ENCODE peak calls at places on chromosomes 7 and 10, in ten cellular contexts. W is chondrocyte; V is GM23338; Y is hypothalamus; Z is mesendoderm; X is occipital lobe; N is Jurkat, Clone E6-1; I is NCI-H1930; S is cardiac fibroblast; L is astrocyte. C is an unnamed sample.

GRCh38 chr7:114819629-114820362 is 102.1 kb upstream of the MDFIC start:
- DNase-seq in W (no peak), V (no peak), Y (no peak), Z (no peak), X (no peak), N (no peak), I (no peak), S (peak; percentile 99), L (peak; percentile 96), C (no peak)

GRCh38 chr7:100793806-100794660 is 33.3 kb downstream of the EPHB4 start:
- DNase-seq in W (no peak), V (no peak), Y (no peak), Z (peak; percentile 66), X (no peak), N (no peak), I (no peak), S (no peak), L (peak; percentile 12), C (peak; percentile 42)

GRCh38 chr10:32983333-32983909 is 25.4 kb upstream of the ITGB1 start:
- DNase-seq in W (no peak), V (no peak), Y (no peak), Z (peak; percentile 94), X (no peak), N (no peak), I (no peak), S (peak; percentile 97), L (peak; percentile 96), C (peak; percentile 84)

GRCh38 chr10:119668461-119668860 is 17.3 kb downstream of the BAG3 start:
- DNase-seq in W (no peak), V (no peak), Y (no peak), Z (no peak), X (no peak), N (no peak), I (no peak), S (no peak), L (no peak), C (no peak)

GRCh38 chr10:31190488-31190887 is 128.5 kb upstream of the ZEB1 start:
- DNase-seq in W (no peak), V (no peak), Y (no peak), Z (no peak), X (no peak), N (no peak), I (no peak), S (no peak), L (no peak), C (no peak)

GRCh38 chr7:114874170-114874569 is 47.7 kb upstream of the MDFIC start:
- DNase-seq in W (no peak), V (no peak), Y (no peak), Z (no peak), X (no peak), N (no peak), I (no peak), S (no peak), L (no peak), C (no peak)

GRCh38 chr7:35647171-35647574 is 47.8 kb downstream of the HERPUD2 start:
- DNase-seq in W (no peak), V (peak; percentile 57), Y (no peak), Z (peak; percentile 95), X (no peak), N (no peak), I (no peak), S (peak; percentile 30), L (no peak), C (peak; percentile 65)

GRCh38 chr10:18683427-18683826 is 24.2 kb downstream of the ARL5B start:
- DNase-seq in W (no peak), V (no peak), Y (no peak), Z (no peak), X (no peak), N (no peak), I (no peak), S (peak; percentile 65), L (peak; percentile 72), C (no peak)

GRCh38 chr10:24597426-24597825 is 126.3 kb downstream of the ARHGAP21 start:
- DNase-seq in W (no peak), V (no peak), Y (no peak), Z (no peak), X (no peak), N (no peak), I (no peak), S (no peak), L (no peak), C (no peak)

GRCh38 chr7:897771-898376 is 21.5 kb downstream of the GET4 start:
- DNase-seq in W (no peak), V (no peak), Y (no peak), Z (no peak), X (peak; percentile 28), N (no peak), I (no peak), S (no peak), L (no peak), C (no peak)

GRCh38 chr7:95583834-95584621 is 12.3 kb downstream of the PDK4 start:
- DNase-seq in W (no peak), V (no peak), Y (no peak), Z (no peak), X (no peak), N (no peak), I (no peak), S (no peak), L (no peak), C (no peak)

GRCh38 chr7:78279457-78279856 is 480.9 kb downstream of the PHTF2 start:
- DNase-seq in W (no peak), V (no peak), Y (no peak), Z (no peak), X (no peak), N (no peak), I (no peak), S (no peak), L (no peak), C (peak; percentile 3)

GRCh38 chr7:123583821-123584220 is 17.8 kb upstream of the ASB15 start:
- DNase-seq in W (no peak), V (no peak), Y (no peak), Z (no peak), X (no peak), N (no peak), I (no peak), S (no peak), L (no peak), C (no peak)

GRCh38 chr10:12369982-12370381 is 20.6 kb downstream of the CAMK1D start:
- DNase-seq in W (peak; percentile 24), V (no peak), Y (no peak), Z (peak; percentile 61), X (no peak), N (no peak), I (no peak), S (no peak), L (no peak), C (no peak)

GRCh38 chr10:7000063-7000462 is 410.8 kb downstream of the SFMBT2 start:
- DNase-seq in W (no peak), V (no peak), Y (no peak), Z (no peak), X (no peak), N (no peak), I (no peak), S (no peak), L (peak; percentile 14), C (no peak)

GRCh38 chr10:71998840-71999194 is 34.6 kb downstream of the CHST3 start:
- DNase-seq in W (no peak), V (no peak), Y (no peak), Z (peak; percentile 61), X (no peak), N (no peak), I (no peak), S (peak; percentile 72), L (peak; percentile 74), C (peak; percentile 56)

GRCh38 chr7:110853263-110853662 is 237.7 kb upstream of the LRRN3 start:
- DNase-seq in W (no peak), V (no peak), Y (no peak), Z (no peak), X (no peak), N (no peak), I (no peak), S (no peak), L (no peak), C (no peak)

GRCh38 chr7:38628630-38629385 is 2.4 kb downstream of the AMPH start:
- DNase-seq in W (no peak), V (no peak), Y (no peak), Z (no peak), X (no peak), N (no peak), I (no peak), S (peak; percentile 50), L (peak; percentile 76), C (no peak)

GRCh38 chr10:71651953-71652352 is 67.6 kb downstream of the C10orf105 start:
- DNase-seq in W (no peak), V (no peak), Y (no peak), Z (no peak), X (no peak), N (no peak), I (no peak), S (no peak), L (no peak), C (no peak)

GRCh38 chr10:29795856-29796255 is 161.1 kb upstream of the SVIL start:
- DNase-seq in W (no peak), V (no peak), Y (no peak), Z (no peak), X (no peak), N (no peak), I (no peak), S (peak; percentile 25), L (peak; percentile 75), C (no peak)

GRCh38 chr10:104638861-104639594 is 2.1 kb upstream of the SORCS3 start:
- DNase-seq in W (no peak), V (peak; percentile 89), Y (no peak), Z (peak; percentile 77), X (no peak), N (no peak), I (no peak), S (no peak), L (no peak), C (peak; percentile 66)

GRCh38 chr10:43793714-43794113 is 145.0 kb upstream of the ZNF32 start:
- DNase-seq in W (no peak), V (no peak), Y (no peak), Z (no peak), X (no peak), N (no peak), I (no peak), S (peak; percentile 81), L (peak; percentile 47), C (no peak)

GRCh38 chr10:69333205-69333604 is 54.9 kb downstream of the HK1 start:
- DNase-seq in W (no peak), V (peak; percentile 81), Y (no peak), Z (peak; percentile 96), X (no peak), N (no peak), I (no peak), S (peak; percentile 57), L (no peak), C (peak; percentile 98)

GRCh38 chr10:28715246-28715645 is 37.9 kb downstream of the BAMBI start:
- DNase-seq in W (no peak), V (no peak), Y (no peak), Z (no peak), X (no peak), N (no peak), I (no peak), S (no peak), L (no peak), C (no peak)

GRCh38 chr7:67729771-67730170 is 733.1 kb downstream of the TYW1 start:
- DNase-seq in W (no peak), V (no peak), Y (no peak), Z (peak; percentile 35), X (no peak), N (no peak), I (no peak), S (no peak), L (no peak), C (no peak)

GRCh38 chr10:533611-534566 is 155.6 kb downstream of the DIP2C start:
- DNase-seq in W (peak; percentile 42), V (no peak), Y (no peak), Z (no peak), X (no peak), N (no peak), I (no peak), S (no peak), L (no peak), C (no peak)

C was measured in ELF-1.